ENCODE peak calls at places on chromosome 4, in six cellular contexts. K is stimulated activated CD4-positive, alpha-beta T cell treated with anti-CD3 and anti-CD28 coated beads, Interleukin-4, amount 100 ng/mL, for 48 hours; Y is posterior vena cava; T is NAMALWA; E is HCT116; O is NCI-H524. U is an unnamed sample.

GRCh38 chr4:168769857-168770256 is 240.2 kb downstream of the CBR4 start:
- DNase-seq in K (no peak), Y (no peak), T (no peak), E (no peak), O (no peak), U (no peak)

GRCh38 chr4:5842456-5842855 is 50.4 kb downstream of the CRMP1 start:
- DNase-seq in K (no peak), Y (no peak), T (no peak), E (no peak), O (no peak), U (no peak)

GRCh38 chr4:827209-828081 is 1.5 kb upstream of the CPLX1 start:
- DNase-seq in K (no peak), Y (peak), T (no peak), E (no peak), O (no peak), U (no peak)

GRCh38 chr4:128353791-128354190 is 66.2 kb upstream of the PGRMC2 start:
- DNase-seq in K (no peak), Y (no peak), T (no peak), E (no peak), O (no peak), U (no peak)

GRCh38 chr4:42066402-42066801 is 76.1 kb downstream of the SLC30A9 start:
- DNase-seq in K (no peak), Y (no peak), T (no peak), E (no peak), O (no peak), U (no peak)

GRCh38 chr4:118888666-118889312 is at the start of gene SYNPO2:
- DNase-seq in K (peak), Y (peak), T (peak), E (peak), O (peak), U (peak)

GRCh38 chr4:3420956-3421355 is 20.8 kb upstream of the HGFAC start:
- DNase-seq in K (no peak), Y (no peak), T (no peak), E (no peak), O (no peak), U (no peak)

GRCh38 chr4:6925357-6925836 is 15.8 kb downstream of the TBC1D14 start:
- DNase-seq in K (no peak), Y (peak), T (no peak), E (no peak), O (no peak), U (no peak)

GRCh38 chr4:16626945-16627344 is 271.5 kb downstream of the LDB2 start:
- DNase-seq in K (no peak), Y (no peak), T (no peak), E (no peak), O (no peak), U (peak)

U was measured in foreskin fibroblast.